ENCODE peak calls at places on chromosomes 13 and 19, in nine cellular contexts. One of them, this sample, is unnamed.

GRCh38 chr19:41225238-41226052 is 6.4 kb downstream of the AXL start:
- DNase-seq in SJSA1: peak
- DNase-seq in ascending aorta: peak
- DNase-seq in right lobe of liver: peak
- DNase-seq in naive thymus-derived CD4-positive, alpha-beta T cell: no peak
- DNase-seq in transverse colon: peak
- DNase-seq in H9: peak
- DNase-seq in upper lobe of right lung: no peak
- DNase-seq in uterus: peak
- DNase-seq in this sample: no peak

GRCh38 chr19:12778020-12778904 is 2.9 kb upstream of the HOOK2 start:
- DNase-seq in naive thymus-derived CD4-positive, alpha-beta T cell: no peak
- DNase-seq in transverse colon: peak
- DNase-seq in ascending aorta: no peak
- DNase-seq in right lobe of liver: peak
- DNase-seq in SJSA1: peak
- DNase-seq in uterus: peak
- DNase-seq in upper lobe of right lung: peak
- DNase-seq in H9: peak
- DNase-seq in this sample: peak

GRCh38 chr13:62185631-62186256 is 770.1 kb upstream of the PCDH20 start:
- DNase-seq in upper lobe of right lung: no peak
- DNase-seq in transverse colon: no peak
- DNase-seq in uterus: no peak
- DNase-seq in SJSA1: no peak
- DNase-seq in H9: peak
- DNase-seq in naive thymus-derived CD4-positive, alpha-beta T cell: no peak
- DNase-seq in right lobe of liver: no peak
- DNase-seq in ascending aorta: no peak
- DNase-seq in this sample: no peak

GRCh38 chr19:347946-348861 is 3.6 kb upstream of the MIER2 start:
- DNase-seq in naive thymus-derived CD4-positive, alpha-beta T cell: no peak
- DNase-seq in ascending aorta: no peak
- DNase-seq in uterus: no peak
- DNase-seq in SJSA1: no peak
- DNase-seq in upper lobe of right lung: no peak
- DNase-seq in H9: peak
- DNase-seq in transverse colon: no peak
- DNase-seq in right lobe of liver: no peak
- DNase-seq in this sample: no peak

GRCh38 chr13:52411629-52412028 is 5.7 kb upstream of the THSD1 start:
- DNase-seq in SJSA1: no peak
- DNase-seq in ascending aorta: no peak
- DNase-seq in H9: no peak
- DNase-seq in upper lobe of right lung: no peak
- DNase-seq in uterus: no peak
- DNase-seq in naive thymus-derived CD4-positive, alpha-beta T cell: no peak
- DNase-seq in transverse colon: no peak
- DNase-seq in right lobe of liver: no peak
- DNase-seq in this sample: no peak

GRCh38 chr13:43360196-43360595 is 336.8 kb downstream of the DNAJC15 start:
- DNase-seq in transverse colon: no peak
- DNase-seq in naive thymus-derived CD4-positive, alpha-beta T cell: no peak
- DNase-seq in H9: no peak
- DNase-seq in right lobe of liver: no peak
- DNase-seq in upper lobe of right lung: no peak
- DNase-seq in SJSA1: no peak
- DNase-seq in ascending aorta: no peak
- DNase-seq in uterus: no peak
- DNase-seq in this sample: no peak

GRCh38 chr19:16381756-16382401 is 57.3 kb downstream of the KLF2 start:
- DNase-seq in H9: no peak
- DNase-seq in ascending aorta: peak
- DNase-seq in uterus: peak
- DNase-seq in upper lobe of right lung: peak
- DNase-seq in right lobe of liver: peak
- DNase-seq in SJSA1: no peak
- DNase-seq in naive thymus-derived CD4-positive, alpha-beta T cell: no peak
- DNase-seq in transverse colon: peak
- DNase-seq in this sample: no peak

GRCh38 chr19:32570081-32570785 is 10.8 kb upstream of the PDCD5 start:
- DNase-seq in ascending aorta: no peak
- DNase-seq in uterus: peak
- DNase-seq in right lobe of liver: no peak
- DNase-seq in transverse colon: peak
- DNase-seq in naive thymus-derived CD4-positive, alpha-beta T cell: peak
- DNase-seq in upper lobe of right lung: no peak
- DNase-seq in H9: peak
- DNase-seq in SJSA1: peak
- DNase-seq in this sample: peak

GRCh38 chr13:86684402-86684801 is 885.2 kb upstream of the SLITRK6 start:
- DNase-seq in naive thymus-derived CD4-positive, alpha-beta T cell: no peak
- DNase-seq in ascending aorta: no peak
- DNase-seq in right lobe of liver: no peak
- DNase-seq in H9: no peak
- DNase-seq in uterus: no peak
- DNase-seq in transverse colon: no peak
- DNase-seq in SJSA1: no peak
- DNase-seq in upper lobe of right lung: no peak
- DNase-seq in this sample: no peak

GRCh38 chr13:110387451-110388140 is 80.5 kb downstream of the COL4A2 start:
- DNase-seq in SJSA1: peak
- DNase-seq in H9: peak
- DNase-seq in naive thymus-derived CD4-positive, alpha-beta T cell: no peak
- DNase-seq in transverse colon: peak
- DNase-seq in ascending aorta: peak
- DNase-seq in upper lobe of right lung: no peak
- DNase-seq in uterus: peak
- DNase-seq in right lobe of liver: no peak
- DNase-seq in this sample: no peak

GRCh38 chr19:35811317-35812219 is 1.1 kb downstream of the PRODH2 start:
- DNase-seq in ascending aorta: no peak
- DNase-seq in transverse colon: no peak
- DNase-seq in right lobe of liver: no peak
- DNase-seq in H9: no peak
- DNase-seq in uterus: no peak
- DNase-seq in upper lobe of right lung: no peak
- DNase-seq in naive thymus-derived CD4-positive, alpha-beta T cell: no peak
- DNase-seq in SJSA1: no peak
- DNase-seq in this sample: no peak

GRCh38 chr13:73057284-73058025 is 1.4 kb upstream of the KLF5 start:
- DNase-seq in H9: no peak
- DNase-seq in transverse colon: no peak
- DNase-seq in naive thymus-derived CD4-positive, alpha-beta T cell: no peak
- DNase-seq in right lobe of liver: no peak
- DNase-seq in ascending aorta: no peak
- DNase-seq in upper lobe of right lung: no peak
- DNase-seq in uterus: no peak
- DNase-seq in SJSA1: no peak
- DNase-seq in this sample: no peak

GRCh38 chr13:23618341-23618740 is 48.1 kb downstream of the TNFRSF19 start:
- DNase-seq in ascending aorta: no peak
- DNase-seq in H9: no peak
- DNase-seq in right lobe of liver: no peak
- DNase-seq in naive thymus-derived CD4-positive, alpha-beta T cell: no peak
- DNase-seq in SJSA1: peak
- DNase-seq in upper lobe of right lung: no peak
- DNase-seq in transverse colon: no peak
- DNase-seq in uterus: no peak
- DNase-seq in this sample: no peak

GRCh38 chr13:97125051-97125809 is 96.9 kb upstream of the MBNL2 start:
- DNase-seq in SJSA1: no peak
- DNase-seq in ascending aorta: no peak
- DNase-seq in naive thymus-derived CD4-positive, alpha-beta T cell: no peak
- DNase-seq in upper lobe of right lung: no peak
- DNase-seq in right lobe of liver: no peak
- DNase-seq in transverse colon: no peak
- DNase-seq in uterus: peak
- DNase-seq in H9: no peak
- DNase-seq in this sample: peak

GRCh38 chr19:16922592-16922934 is 33.8 kb downstream of the F2RL3 start:
- DNase-seq in H9: no peak
- DNase-seq in transverse colon: no peak
- DNase-seq in uterus: no peak
- DNase-seq in naive thymus-derived CD4-positive, alpha-beta T cell: no peak
- DNase-seq in upper lobe of right lung: no peak
- DNase-seq in right lobe of liver: no peak
- DNase-seq in SJSA1: no peak
- DNase-seq in ascending aorta: no peak
- DNase-seq in this sample: no peak

GRCh38 chr13:24217601-24218281 is 57.2 kb downstream of the SPATA13 start:
- DNase-seq in uterus: no peak
- DNase-seq in ascending aorta: no peak
- DNase-seq in upper lobe of right lung: peak
- DNase-seq in right lobe of liver: peak
- DNase-seq in transverse colon: peak
- DNase-seq in H9: peak
- DNase-seq in SJSA1: peak
- DNase-seq in naive thymus-derived CD4-positive, alpha-beta T cell: no peak
- DNase-seq in this sample: no peak

GRCh38 chr13:30796833-30797601 is 61.7 kb downstream of the ALOX5AP start:
- DNase-seq in SJSA1: no peak
- DNase-seq in right lobe of liver: no peak
- DNase-seq in naive thymus-derived CD4-positive, alpha-beta T cell: no peak
- DNase-seq in uterus: no peak
- DNase-seq in ascending aorta: no peak
- DNase-seq in upper lobe of right lung: no peak
- DNase-seq in transverse colon: no peak
- DNase-seq in H9: no peak
- DNase-seq in this sample: no peak

DNA sequence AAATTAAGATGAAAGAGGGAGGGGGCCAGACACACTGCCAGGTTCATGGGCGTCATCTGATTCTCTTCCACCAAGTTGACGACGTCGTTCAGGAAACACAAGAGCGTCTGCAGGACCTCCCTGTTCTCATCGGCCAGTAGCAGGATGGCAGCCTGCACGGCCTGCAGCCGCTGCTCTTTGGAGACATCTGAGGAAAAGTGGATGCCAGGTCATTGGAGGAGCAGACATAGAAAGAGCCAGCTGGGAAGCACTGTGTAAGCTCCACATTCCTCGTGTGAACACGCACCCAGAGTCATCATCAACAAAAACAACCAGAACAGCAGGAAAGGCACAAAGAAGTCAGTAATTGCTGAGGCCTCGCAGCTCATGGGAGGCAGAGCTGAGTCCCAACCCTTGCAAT is 96.5 kb downstream of the KL start:
- DNase-seq in transverse colon: no peak
- DNase-seq in H9: no peak
- DNase-seq in naive thymus-derived CD4-positive, alpha-beta T cell: no peak
- DNase-seq in upper lobe of right lung: no peak
- DNase-seq in uterus: no peak
- DNase-seq in SJSA1: no peak
- DNase-seq in ascending aorta: no peak
- DNase-seq in right lobe of liver: no peak
- DNase-seq in this sample: no peak
- H3K27ac ChIP-seq in transverse colon: peak
- H3K27ac ChIP-seq in H9: no peak
- H3K27ac ChIP-seq in naive thymus-derived CD4-positive, alpha-beta T cell: no peak
- H3K27ac ChIP-seq in upper lobe of right lung: peak
- H3K27ac ChIP-seq in uterus: peak
- H3K27ac ChIP-seq in SJSA1: no peak
- H3K27ac ChIP-seq in ascending aorta: peak
- H3K27ac ChIP-seq in right lobe of liver: no peak
- H3K27ac ChIP-seq in this sample: no peak

GRCh38 chr13:90272356-90272755 is 1075.1 kb upstream of the MIR17HG start:
- DNase-seq in H9: no peak
- DNase-seq in ascending aorta: no peak
- DNase-seq in right lobe of liver: no peak
- DNase-seq in uterus: no peak
- DNase-seq in transverse colon: no peak
- DNase-seq in SJSA1: no peak
- DNase-seq in upper lobe of right lung: no peak
- DNase-seq in naive thymus-derived CD4-positive, alpha-beta T cell: no peak
- DNase-seq in this sample: no peak

GRCh38 chr13:90276208-90276607 is 1071.3 kb upstream of the MIR17HG start:
- DNase-seq in SJSA1: no peak
- DNase-seq in naive thymus-derived CD4-positive, alpha-beta T cell: no peak
- DNase-seq in right lobe of liver: no peak
- DNase-seq in upper lobe of right lung: no peak
- DNase-seq in ascending aorta: no peak
- DNase-seq in transverse colon: no peak
- DNase-seq in H9: no peak
- DNase-seq in uterus: no peak
- DNase-seq in this sample: no peak

GRCh38 chr13:90270231-90270630 is 1077.3 kb upstream of the MIR17HG start:
- DNase-seq in uterus: no peak
- DNase-seq in SJSA1: no peak
- DNase-seq in upper lobe of right lung: no peak
- DNase-seq in H9: no peak
- DNase-seq in ascending aorta: no peak
- DNase-seq in right lobe of liver: no peak
- DNase-seq in naive thymus-derived CD4-positive, alpha-beta T cell: no peak
- DNase-seq in transverse colon: no peak
- DNase-seq in this sample: no peak
- H3K27ac ChIP-seq in uterus: no peak
- H3K27ac ChIP-seq in SJSA1: no peak
- H3K27ac ChIP-seq in upper lobe of right lung: no peak
- H3K27ac ChIP-seq in H9: no peak
- H3K27ac ChIP-seq in ascending aorta: no peak
- H3K27ac ChIP-seq in right lobe of liver: no peak
- H3K27ac ChIP-seq in naive thymus-derived CD4-positive, alpha-beta T cell: no peak
- H3K27ac ChIP-seq in transverse colon: no peak
- H3K27ac ChIP-seq in this sample: no peak

DNA sequence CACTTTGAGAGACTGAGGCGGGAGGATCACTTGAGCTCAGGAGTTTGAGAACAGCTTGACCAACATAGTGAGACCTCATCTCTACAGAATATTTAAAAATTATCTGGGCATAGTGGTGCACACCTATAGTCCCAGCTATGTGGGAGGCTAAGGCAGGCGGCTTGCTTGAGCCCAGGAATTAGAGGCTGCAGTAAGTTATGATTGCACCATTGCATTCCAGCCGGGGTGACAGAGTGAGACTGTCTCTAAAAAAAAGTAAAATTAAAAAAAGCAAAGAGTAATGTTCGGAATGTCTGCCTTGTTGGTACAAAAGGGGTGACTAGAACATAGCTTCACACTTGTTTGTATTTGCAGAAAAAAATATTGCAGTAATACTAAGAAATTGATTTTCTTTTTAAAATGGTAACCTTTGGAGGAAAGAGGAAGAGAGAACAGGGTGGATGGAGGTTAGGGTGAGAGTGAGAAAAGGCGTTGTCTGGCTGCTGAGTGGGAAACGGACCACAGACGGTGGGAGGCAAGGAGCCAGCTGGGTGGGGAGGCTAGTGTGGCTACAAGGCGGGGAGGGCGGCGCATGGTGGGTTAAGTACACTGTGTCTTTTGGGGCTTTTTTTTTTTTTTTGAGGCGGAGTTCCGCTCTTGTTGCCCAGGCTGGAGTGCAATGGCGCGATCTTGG is 10.2 kb downstream of the PPP1R14A start:
- DNase-seq in uterus: no peak
- DNase-seq in ascending aorta: no peak
- DNase-seq in H9: no peak
- DNase-seq in transverse colon: no peak
- DNase-seq in upper lobe of right lung: no peak
- DNase-seq in right lobe of liver: no peak
- DNase-seq in SJSA1: no peak
- DNase-seq in naive thymus-derived CD4-positive, alpha-beta T cell: no peak
- DNase-seq in this sample: no peak
- H3K27ac ChIP-seq in uterus: peak
- H3K27ac ChIP-seq in ascending aorta: peak
- H3K27ac ChIP-seq in H9: no peak
- H3K27ac ChIP-seq in transverse colon: peak
- H3K27ac ChIP-seq in upper lobe of right lung: peak
- H3K27ac ChIP-seq in right lobe of liver: no peak
- H3K27ac ChIP-seq in SJSA1: no peak
- H3K27ac ChIP-seq in naive thymus-derived CD4-positive, alpha-beta T cell: no peak
- H3K27ac ChIP-seq in this sample: peak

GRCh38 chr19:18992696-18993095 is 40.6 kb downstream of the SUGP2 start:
- DNase-seq in right lobe of liver: no peak
- DNase-seq in uterus: no peak
- DNase-seq in ascending aorta: no peak
- DNase-seq in upper lobe of right lung: no peak
- DNase-seq in transverse colon: no peak
- DNase-seq in H9: no peak
- DNase-seq in naive thymus-derived CD4-positive, alpha-beta T cell: no peak
- DNase-seq in SJSA1: no peak
- DNase-seq in this sample: no peak
- H3K27ac ChIP-seq in right lobe of liver: no peak
- H3K27ac ChIP-seq in uterus: no peak
- H3K27ac ChIP-seq in ascending aorta: no peak
- H3K27ac ChIP-seq in upper lobe of right lung: no peak
- H3K27ac ChIP-seq in transverse colon: no peak
- H3K27ac ChIP-seq in H9: no peak
- H3K27ac ChIP-seq in naive thymus-derived CD4-positive, alpha-beta T cell: no peak
- H3K27ac ChIP-seq in SJSA1: no peak
- H3K27ac ChIP-seq in this sample: no peak

This sample was measured in WERI-Rb-1.